ENCODE peak calls at places on chromosomes 7 and 10, in five cellular contexts. Q is Peyer's patch; X is IMR-90; U is GM23338; D is naive thymus-derived CD4-positive, alpha-beta T cell. P is an unnamed sample.

GRCh38 chr7:91307467-91307866 is 43.2 kb downstream of the FZD1 start:
- DNase-seq in X (no peak), U (no peak), D (no peak), Q (no peak), P (no peak)

GRCh38 chr7:3200504-3200903 is 100.5 kb upstream of the SDK1 start:
- DNase-seq in Q (no peak), X (peak), D (no peak), U (peak), P (no peak)

GRCh38 chr10:110969183-110969582 is 49.8 kb downstream of the SHOC2 start:
- DNase-seq in U (no peak), Q (no peak), X (no peak), D (no peak), P (no peak)

GRCh38 chr7:156560075-156560474 is 80.5 kb upstream of the RNF32 start:
- DNase-seq in Q (peak), U (peak), D (no peak), X (no peak), P (no peak)

GRCh38 chr7:47576909-47577255 is 5.0 kb downstream of the TNS3 start:
- DNase-seq in D (no peak), Q (peak), X (no peak), U (no peak), P (no peak)

GRCh38 chr10:31319602-31320178 is 674 bp downstream of the ZEB1 start:
- DNase-seq in U (peak), D (peak), Q (no peak), X (no peak), P (no peak)

GRCh38 chr7:22403344-22403743 is 46.4 kb upstream of the RAPGEF5 start:
- DNase-seq in X (no peak), D (no peak), U (no peak), Q (no peak), P (no peak)

GRCh38 chr7:14937580-14937979 is 35.0 kb upstream of the DGKB start:
- DNase-seq in D (no peak), U (no peak), X (no peak), Q (no peak), P (no peak)

GRCh38 chr7:149295481-149295850 is 33.5 kb downstream of the ZNF783 start:
- DNase-seq in Q (peak), X (no peak), U (no peak), D (peak), P (no peak)

GRCh38 chr7:90246184-90246583 is 1.2 kb downstream of the CFAP69 start:
- DNase-seq in X (peak), D (no peak), Q (no peak), U (peak), P (no peak)

GRCh38 chr10:131825960-131826650 is 74.7 kb upstream of the PPP2R2D start:
- DNase-seq in D (no peak), U (no peak), Q (peak), X (no peak), P (no peak)

GRCh38 chr10:14328881-14329280 is 1.8 kb downstream of the FRMD4A start:
- DNase-seq in U (no peak), X (no peak), Q (no peak), D (no peak), P (no peak)

GRCh38 chr10:116287906-116288501 is 15.0 kb upstream of the GFRA1 start:
- DNase-seq in D (no peak), Q (no peak), U (peak), X (peak), P (no peak)

GRCh38 chr10:27482984-27483956 is 20.8 kb upstream of the RAB18 start:
- DNase-seq in X (peak), D (no peak), Q (no peak), U (peak), P (peak)

GRCh38 chr7:111842489-111842888 is 280.2 kb upstream of the IMMP2L start:
- DNase-seq in D (no peak), Q (no peak), X (no peak), U (no peak), P (no peak)

GRCh38 chr10:48608279-48608681 is 3.4 kb upstream of the ARHGAP22 start:
- DNase-seq in D (peak), Q (peak), X (no peak), U (peak), P (no peak)

GRCh38 chr7:140541176-140541512 is 61.8 kb upstream of the MKRN1 start:
- DNase-seq in U (no peak), X (no peak), Q (no peak), D (no peak), P (no peak)
- H3K27ac ChIP-seq in U (peak), X (peak), Q (peak), D (no peak), P (peak)

DNA sequence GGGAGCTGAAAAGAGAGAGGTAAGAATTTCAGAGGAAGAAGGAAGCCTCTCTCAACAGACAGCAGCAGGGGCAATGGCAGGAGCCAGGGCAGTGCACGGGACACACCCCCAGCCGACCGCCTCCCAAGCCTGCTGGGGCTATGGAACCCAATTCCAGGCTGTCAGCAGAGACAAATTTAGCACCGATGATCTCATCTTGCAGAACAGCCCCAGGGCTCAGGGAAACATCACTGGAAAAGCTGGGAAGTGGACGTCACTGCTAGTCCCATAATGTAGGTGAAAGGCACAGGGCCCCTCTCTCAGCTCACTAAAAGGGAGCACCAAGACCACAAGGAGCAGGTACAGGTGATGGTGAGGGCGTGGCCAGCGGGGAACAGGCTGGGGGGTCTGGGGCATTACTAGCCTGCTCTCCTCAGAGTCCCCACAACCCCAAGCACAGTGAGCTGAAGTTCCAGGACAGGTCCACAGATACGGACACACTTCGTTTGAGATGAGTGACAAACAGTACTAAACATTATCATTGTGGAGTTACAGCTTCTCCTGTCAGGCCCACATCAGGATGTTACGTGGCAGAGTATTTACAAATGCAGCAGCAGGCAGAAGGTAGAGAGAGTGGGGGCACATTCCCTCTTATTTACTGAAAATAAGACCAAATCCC is 103.7 kb downstream of the PLXNA4 start:
- DNase-seq in D (no peak), X (no peak), Q (no peak), U (no peak), P (no peak)
- H3K27ac ChIP-seq in D (no peak), X (no peak), Q (no peak), U (no peak), P (no peak)

DNA sequence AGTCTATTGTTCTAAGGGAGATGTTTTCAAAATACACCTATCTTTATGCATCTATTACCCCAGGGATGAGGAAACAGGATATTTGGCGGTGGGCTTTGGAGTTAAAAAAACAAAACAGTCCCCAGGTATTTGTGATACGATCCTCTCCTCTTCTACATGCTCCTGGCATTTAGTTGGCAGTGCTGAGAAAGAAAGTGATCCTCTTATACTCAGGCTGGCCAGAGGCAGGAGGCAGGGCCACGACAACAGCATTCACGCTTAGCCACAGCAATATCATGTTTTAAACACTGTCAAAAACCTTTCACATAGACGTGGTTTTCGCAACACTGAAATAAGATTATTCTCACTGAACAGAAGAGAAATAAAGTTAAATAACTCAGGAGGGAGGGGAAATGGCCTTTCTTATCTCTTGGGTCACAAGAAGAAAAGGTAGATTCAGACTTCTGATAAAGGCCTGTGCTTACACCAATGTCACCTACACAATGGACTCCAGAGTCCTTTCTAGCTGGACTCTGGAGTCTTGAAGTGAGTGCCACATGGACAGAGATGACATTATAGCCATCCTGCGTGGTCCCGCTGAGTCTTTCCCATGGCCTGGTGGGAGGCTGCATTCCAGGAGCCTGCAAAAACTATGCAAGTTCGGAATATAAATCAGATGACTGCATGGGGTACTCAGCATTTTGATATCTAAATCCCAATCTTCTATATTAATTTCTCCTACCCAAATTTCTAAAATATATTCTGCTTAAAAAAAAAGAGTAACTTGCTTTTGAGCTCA is 88.7 kb downstream of the PIP4K2A start:
- DNase-seq in U (peak), Q (no peak), X (no peak), D (no peak), P (no peak)
- H3K27ac ChIP-seq in U (peak), Q (no peak), X (no peak), D (no peak), P (no peak)

GRCh38 chr7:50274361-50274760 is 30.2 kb upstream of the IKZF1 start:
- DNase-seq in X (no peak), D (no peak), Q (no peak), U (no peak), P (no peak)
- H3K27ac ChIP-seq in X (no peak), D (no peak), Q (no peak), U (no peak), P (no peak)

DNA sequence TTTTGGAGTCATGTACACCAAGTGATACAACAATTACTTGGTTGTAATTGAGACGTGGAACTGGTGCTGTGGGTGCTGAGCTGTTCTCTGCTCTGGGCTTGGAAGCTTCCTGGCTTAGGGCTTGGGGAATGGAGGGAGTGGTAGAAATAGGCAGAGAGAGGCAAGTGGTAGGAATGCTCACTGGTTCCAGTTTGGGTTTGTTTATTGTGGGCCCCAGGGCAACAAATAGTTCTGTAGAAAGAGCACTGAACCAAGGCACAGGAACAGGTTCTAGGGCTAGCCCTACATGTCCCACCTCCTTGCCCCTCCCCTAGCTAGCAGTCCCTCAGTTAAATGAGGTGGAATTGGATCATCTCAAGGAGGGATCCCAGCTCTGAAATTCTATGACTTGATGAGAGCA is 166.7 kb upstream of the HPS1 start:
- DNase-seq in X (no peak), U (no peak), Q (no peak), D (no peak), P (no peak)
- H3K27ac ChIP-seq in X (no peak), U (no peak), Q (no peak), D (no peak), P (no peak)

GRCh38 chr7:11831727-11832495 is at the start of gene THSD7A:
- DNase-seq in U (peak), Q (peak), D (peak), X (peak), P (no peak)

GRCh38 chr7:11830004-11830403 is 2.0 kb downstream of the THSD7A start:
- DNase-seq in Q (no peak), D (no peak), U (no peak), X (no peak), P (no peak)

GRCh38 chr7:11830582-11831382 is 1.2 kb downstream of the THSD7A start:
- DNase-seq in U (peak), X (peak), Q (no peak), D (no peak), P (no peak)

GRCh38 chr7:11833431-11833830 is 1.4 kb upstream of the THSD7A start:
- DNase-seq in Q (no peak), D (no peak), U (no peak), X (no peak), P (no peak)

DNA sequence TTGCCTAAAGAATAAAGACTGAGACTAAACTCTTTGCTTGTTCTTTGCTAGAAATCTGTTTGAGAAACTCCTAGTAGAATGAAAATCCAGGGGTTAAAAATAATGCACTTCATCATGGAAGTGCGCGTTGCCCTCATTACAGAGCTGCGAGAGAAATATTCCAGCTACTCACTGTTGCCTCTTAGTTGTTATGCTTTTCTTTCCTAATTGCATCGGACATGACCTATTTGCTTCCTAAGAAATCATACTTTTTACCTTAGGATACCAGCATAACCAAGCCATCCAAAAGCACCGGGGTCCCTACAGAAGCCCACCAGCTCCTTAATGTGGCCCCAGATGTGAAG is 643 bp downstream of the THSD7A start:
- DNase-seq in U (peak), Q (no peak), D (no peak), X (no peak), P (no peak)
- H3K27ac ChIP-seq in U (no peak), Q (peak), D (no peak), X (no peak), P (no peak)

GRCh38 chr7:150370612-150371071 is 2.0 kb downstream of the REPIN1 start:
- DNase-seq in D (no peak), Q (peak), X (peak), U (no peak), P (no peak)
- H3K27ac ChIP-seq in D (peak), Q (no peak), X (peak), U (peak), P (peak)

DNA sequence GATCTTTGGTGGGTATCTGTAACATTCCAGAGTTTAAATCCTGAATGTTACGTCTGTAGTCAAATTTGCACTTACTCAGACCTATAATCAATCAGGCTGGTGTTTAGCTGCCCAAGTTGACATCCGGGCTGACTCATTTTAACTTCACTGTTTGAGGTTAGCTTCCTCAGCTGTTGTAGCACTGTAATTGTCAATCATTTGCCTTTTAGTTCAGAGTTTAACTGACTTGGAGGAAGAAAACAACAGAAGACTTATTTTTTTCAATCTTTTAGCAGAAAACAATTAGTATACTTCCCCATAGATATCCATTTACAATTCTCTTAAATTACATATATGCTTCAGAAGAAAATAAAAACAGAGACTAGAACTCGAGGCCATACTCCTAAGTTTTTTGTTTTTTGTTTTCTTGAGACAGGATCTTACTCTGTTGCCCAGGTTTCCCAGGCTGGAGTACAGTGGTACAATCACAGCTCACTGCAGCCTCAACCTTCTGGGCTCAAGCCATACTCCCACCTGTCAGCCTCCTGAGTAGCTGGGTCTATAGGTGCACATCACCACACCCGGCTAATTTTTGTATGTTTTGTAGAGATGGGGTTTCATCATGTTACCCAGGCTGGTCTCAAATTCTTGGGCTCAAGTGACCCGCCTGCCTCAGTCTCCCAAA is 38.5 kb upstream of the LRRC17 start:
- DNase-seq in U (no peak), D (no peak), Q (no peak), X (peak), P (peak)
- H3K27ac ChIP-seq in U (no peak), D (no peak), Q (no peak), X (peak), P (peak)

DNA sequence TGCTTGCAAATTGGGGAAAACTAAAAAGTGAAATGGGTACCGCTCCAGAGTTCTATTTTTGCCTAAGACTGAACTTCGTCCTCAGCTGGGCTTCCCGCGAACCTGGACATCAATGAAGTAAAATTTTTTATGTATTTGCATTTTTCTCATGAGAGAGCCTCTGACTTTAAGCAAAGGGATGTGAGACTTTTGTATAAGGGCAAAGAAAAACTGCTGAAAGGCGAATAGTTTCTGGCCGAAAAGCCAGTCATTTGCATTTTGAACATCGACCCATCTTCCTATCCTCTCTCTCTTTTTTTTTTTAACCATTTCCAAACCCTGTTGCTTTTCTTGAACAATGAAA is 573 bp downstream of the PMPCB start:
- DNase-seq in D (no peak), X (no peak), U (no peak), Q (no peak), P (no peak)
- H3K27ac ChIP-seq in D (peak), X (peak), U (peak), Q (peak), P (peak)

P was measured in epithelial cell of prostate.